ENCODE peak calls at places on chromosomes 5 and 9, in five cellular contexts. One of them, this sample, is unnamed.

GRCh38 chr5:106459541-106459940 is 1211.2 kb downstream of the EFNA5 start:
- DNase-seq in NCI-H1092 treated with DMSO at 0.1 percent for 48 hours: no peak
- DNase-seq in globus pallidus: no peak
- DNase-seq in AML-193: no peak
- DNase-seq in T-cell: no peak
- DNase-seq in this sample: no peak

GRCh38 chr5:77629553-77630245 is 8.8 kb downstream of the OTP start:
- DNase-seq in NCI-H1092 treated with DMSO at 0.1 percent for 48 hours: no peak
- DNase-seq in globus pallidus: no peak
- DNase-seq in AML-193: no peak
- DNase-seq in T-cell: no peak
- DNase-seq in this sample: no peak

GRCh38 chr5:103587185-103587748 is 24.7 kb upstream of the NUDT12 start:
- DNase-seq in NCI-H1092 treated with DMSO at 0.1 percent for 48 hours: peak
- DNase-seq in globus pallidus: peak
- DNase-seq in AML-193: peak
- DNase-seq in T-cell: no peak
- DNase-seq in this sample: no peak

GRCh38 chr5:96431376-96432244 is 1.4 kb downstream of the PCSK1 start:
- DNase-seq in NCI-H1092 treated with DMSO at 0.1 percent for 48 hours: peak
- DNase-seq in globus pallidus: no peak
- DNase-seq in AML-193: no peak
- DNase-seq in T-cell: no peak
- DNase-seq in this sample: peak

GRCh38 chr5:176887252-176887849 is 11.8 kb downstream of the HK3 start:
- DNase-seq in NCI-H1092 treated with DMSO at 0.1 percent for 48 hours: no peak
- DNase-seq in globus pallidus: no peak
- DNase-seq in AML-193: no peak
- DNase-seq in T-cell: no peak
- DNase-seq in this sample: no peak

GRCh38 chr5:89878140-89878570 is 531.4 kb downstream of the CETN3 start:
- DNase-seq in NCI-H1092 treated with DMSO at 0.1 percent for 48 hours: no peak
- DNase-seq in globus pallidus: no peak
- DNase-seq in AML-193: no peak
- DNase-seq in T-cell: no peak
- DNase-seq in this sample: no peak

GRCh38 chr5:177479774-177480173 is 6.3 kb upstream of the DBN1 start:
- DNase-seq in NCI-H1092 treated with DMSO at 0.1 percent for 48 hours: no peak
- DNase-seq in globus pallidus: no peak
- DNase-seq in AML-193: no peak
- DNase-seq in T-cell: no peak
- DNase-seq in this sample: no peak

GRCh38 chr9:100322954-100323536 is 29.7 kb downstream of the TEX10 start:
- DNase-seq in NCI-H1092 treated with DMSO at 0.1 percent for 48 hours: peak
- DNase-seq in globus pallidus: peak
- DNase-seq in AML-193: peak
- DNase-seq in T-cell: peak
- DNase-seq in this sample: peak

GRCh38 chr5:120919017-120919416 is 454.9 kb downstream of the PRR16 start:
- DNase-seq in NCI-H1092 treated with DMSO at 0.1 percent for 48 hours: no peak
- DNase-seq in globus pallidus: no peak
- DNase-seq in AML-193: no peak
- DNase-seq in T-cell: no peak
- DNase-seq in this sample: no peak

GRCh38 chr5:66164044-66164790 is 20.1 kb downstream of the SREK1 start:
- DNase-seq in NCI-H1092 treated with DMSO at 0.1 percent for 48 hours: no peak
- DNase-seq in globus pallidus: no peak
- DNase-seq in AML-193: no peak
- DNase-seq in T-cell: no peak
- DNase-seq in this sample: no peak

GRCh38 chr9:127418037-127418471 is 6.1 kb upstream of the ZNF79 start:
- DNase-seq in NCI-H1092 treated with DMSO at 0.1 percent for 48 hours: no peak
- DNase-seq in globus pallidus: no peak
- DNase-seq in AML-193: no peak
- DNase-seq in T-cell: peak
- DNase-seq in this sample: peak

GRCh38 chr9:85522459-85523092 is 219.2 kb downstream of the AGTPBP1 start:
- DNase-seq in NCI-H1092 treated with DMSO at 0.1 percent for 48 hours: peak
- DNase-seq in globus pallidus: no peak
- DNase-seq in AML-193: peak
- DNase-seq in T-cell: no peak
- DNase-seq in this sample: no peak

GRCh38 chr9:135990468-135991429 is 29.6 kb upstream of the UBAC1 start:
- DNase-seq in NCI-H1092 treated with DMSO at 0.1 percent for 48 hours: peak
- DNase-seq in globus pallidus: no peak
- DNase-seq in AML-193: no peak
- DNase-seq in T-cell: peak
- DNase-seq in this sample: no peak

GRCh38 chr9:134972140-134972539 is 54.4 kb upstream of the FCN1 start:
- DNase-seq in NCI-H1092 treated with DMSO at 0.1 percent for 48 hours: no peak
- DNase-seq in globus pallidus: no peak
- DNase-seq in AML-193: no peak
- DNase-seq in T-cell: no peak
- DNase-seq in this sample: no peak

GRCh38 chr5:176625966-176626875 is 4.1 kb downstream of the SNCB start:
- DNase-seq in NCI-H1092 treated with DMSO at 0.1 percent for 48 hours: no peak
- DNase-seq in globus pallidus: no peak
- DNase-seq in AML-193: no peak
- DNase-seq in T-cell: no peak
- DNase-seq in this sample: no peak

GRCh38 chr5:29175774-29176173 is 2017.7 kb upstream of the CDH6 start:
- DNase-seq in NCI-H1092 treated with DMSO at 0.1 percent for 48 hours: no peak
- DNase-seq in globus pallidus: no peak
- DNase-seq in AML-193: no peak
- DNase-seq in T-cell: no peak
- DNase-seq in this sample: no peak

GRCh38 chr5:140242099-140242498 is 60.8 kb downstream of the PFDN1 start:
- DNase-seq in NCI-H1092 treated with DMSO at 0.1 percent for 48 hours: no peak
- DNase-seq in globus pallidus: no peak
- DNase-seq in AML-193: no peak
- DNase-seq in T-cell: no peak
- DNase-seq in this sample: no peak

GRCh38 chr5:132388244-132389050 is 18.9 kb downstream of the SLC22A5 start:
- DNase-seq in NCI-H1092 treated with DMSO at 0.1 percent for 48 hours: no peak
- DNase-seq in globus pallidus: no peak
- DNase-seq in AML-193: no peak
- DNase-seq in T-cell: no peak
- DNase-seq in this sample: no peak

GRCh38 chr5:50927953-50928352 is 261.5 kb downstream of the PARP8 start:
- DNase-seq in NCI-H1092 treated with DMSO at 0.1 percent for 48 hours: no peak
- DNase-seq in globus pallidus: no peak
- DNase-seq in AML-193: no peak
- DNase-seq in T-cell: no peak
- DNase-seq in this sample: no peak

GRCh38 chr5:109656829-109657228 is 32.9 kb upstream of the MAN2A1 start:
- DNase-seq in NCI-H1092 treated with DMSO at 0.1 percent for 48 hours: no peak
- DNase-seq in globus pallidus: peak
- DNase-seq in AML-193: peak
- DNase-seq in T-cell: peak
- DNase-seq in this sample: peak

GRCh38 chr5:143898914-143899591 is 87.1 kb downstream of the HMHB1 start:
- DNase-seq in NCI-H1092 treated with DMSO at 0.1 percent for 48 hours: no peak
- DNase-seq in globus pallidus: no peak
- DNase-seq in AML-193: no peak
- DNase-seq in T-cell: no peak
- DNase-seq in this sample: no peak

GRCh38 chr5:65021527-65022226 is 252.9 kb downstream of the CWC27 start:
- DNase-seq in NCI-H1092 treated with DMSO at 0.1 percent for 48 hours: no peak
- DNase-seq in globus pallidus: no peak
- DNase-seq in AML-193: no peak
- DNase-seq in T-cell: no peak
- DNase-seq in this sample: no peak

GRCh38 chr5:168884040-168884439 is 304.9 kb upstream of the PANK3 start:
- DNase-seq in NCI-H1092 treated with DMSO at 0.1 percent for 48 hours: no peak
- DNase-seq in globus pallidus: no peak
- DNase-seq in AML-193: no peak
- DNase-seq in T-cell: no peak
- DNase-seq in this sample: no peak

GRCh38 chr9:131273146-131273545 is 3.2 kb downstream of the FAM78A start:
- DNase-seq in NCI-H1092 treated with DMSO at 0.1 percent for 48 hours: no peak
- DNase-seq in globus pallidus: no peak
- DNase-seq in AML-193: peak
- DNase-seq in T-cell: no peak
- DNase-seq in this sample: no peak

This sample was measured in naive B cell.